ENCODE peak calls at places on chromosomes 11 and 22, in seven cellular contexts. One of them, this sample, is unnamed.

GRCh38 chr11:114353448-114353847 is 46.9 kb downstream of the C11orf71 start:
- DNase-seq in glutamatergic neuron: no peak
- DNase-seq in activated CD8-positive, alpha-beta T cell treated with anti-CD3 and anti-CD28 coated beads for 36 hours: no peak
- DNase-seq in left lung: no peak
- DNase-seq in mesothelial cell of epicardium: no peak
- DNase-seq in B cell: no peak
- DNase-seq in psoas muscle: no peak
- DNase-seq in this sample: no peak

GRCh38 chr11:130002352-130002845 is at the start of gene PRDM10:
- DNase-seq in glutamatergic neuron: peak
- DNase-seq in mesothelial cell of epicardium: peak
- DNase-seq in activated CD8-positive, alpha-beta T cell treated with anti-CD3 and anti-CD28 coated beads for 36 hours: peak
- DNase-seq in B cell: peak
- DNase-seq in left lung: no peak
- DNase-seq in psoas muscle: peak
- DNase-seq in this sample: peak

GRCh38 chr11:77487790-77488189 is 13.9 kb upstream of the PAK1 start:
- DNase-seq in B cell: no peak
- DNase-seq in activated CD8-positive, alpha-beta T cell treated with anti-CD3 and anti-CD28 coated beads for 36 hours: no peak
- DNase-seq in psoas muscle: no peak
- DNase-seq in mesothelial cell of epicardium: no peak
- DNase-seq in left lung: no peak
- DNase-seq in glutamatergic neuron: no peak
- DNase-seq in this sample: no peak

GRCh38 chr11:123505546-123506299 is 75.7 kb downstream of the GRAMD1B start:
- DNase-seq in activated CD8-positive, alpha-beta T cell treated with anti-CD3 and anti-CD28 coated beads for 36 hours: no peak
- DNase-seq in glutamatergic neuron: peak
- DNase-seq in B cell: no peak
- DNase-seq in left lung: no peak
- DNase-seq in psoas muscle: no peak
- DNase-seq in mesothelial cell of epicardium: no peak
- DNase-seq in this sample: peak

GRCh38 chr11:62142043-62142375 is 18.2 kb downstream of the INCENP start:
- DNase-seq in left lung: no peak
- DNase-seq in glutamatergic neuron: no peak
- DNase-seq in activated CD8-positive, alpha-beta T cell treated with anti-CD3 and anti-CD28 coated beads for 36 hours: no peak
- DNase-seq in B cell: no peak
- DNase-seq in psoas muscle: no peak
- DNase-seq in mesothelial cell of epicardium: no peak
- DNase-seq in this sample: no peak

GRCh38 chr22:26589367-26589844 is 526 bp downstream of the TPST2 start:
- DNase-seq in left lung: no peak
- DNase-seq in glutamatergic neuron: peak
- DNase-seq in activated CD8-positive, alpha-beta T cell treated with anti-CD3 and anti-CD28 coated beads for 36 hours: peak
- DNase-seq in B cell: peak
- DNase-seq in psoas muscle: peak
- DNase-seq in mesothelial cell of epicardium: peak
- DNase-seq in this sample: peak

GRCh38 chr11:74278721-74279148 is 32.7 kb downstream of the P4HA3 start:
- DNase-seq in glutamatergic neuron: no peak
- DNase-seq in mesothelial cell of epicardium: no peak
- DNase-seq in activated CD8-positive, alpha-beta T cell treated with anti-CD3 and anti-CD28 coated beads for 36 hours: no peak
- DNase-seq in psoas muscle: peak
- DNase-seq in left lung: no peak
- DNase-seq in B cell: no peak
- DNase-seq in this sample: no peak

GRCh38 chr11:110430267-110431211 is 791 bp downstream of the FDX1 start:
- DNase-seq in activated CD8-positive, alpha-beta T cell treated with anti-CD3 and anti-CD28 coated beads for 36 hours: peak
- DNase-seq in B cell: peak
- DNase-seq in left lung: no peak
- DNase-seq in glutamatergic neuron: no peak
- DNase-seq in psoas muscle: no peak
- DNase-seq in mesothelial cell of epicardium: no peak
- DNase-seq in this sample: peak

GRCh38 chr11:132874638-132875037 is 657.7 kb downstream of the OPCML start:
- DNase-seq in glutamatergic neuron: no peak
- DNase-seq in left lung: no peak
- DNase-seq in activated CD8-positive, alpha-beta T cell treated with anti-CD3 and anti-CD28 coated beads for 36 hours: no peak
- DNase-seq in psoas muscle: no peak
- DNase-seq in mesothelial cell of epicardium: no peak
- DNase-seq in B cell: no peak
- DNase-seq in this sample: no peak

GRCh38 chr11:119774180-119774763 is 45.3 kb upstream of the NECTIN1 start:
- DNase-seq in B cell: peak
- DNase-seq in mesothelial cell of epicardium: no peak
- DNase-seq in glutamatergic neuron: no peak
- DNase-seq in activated CD8-positive, alpha-beta T cell treated with anti-CD3 and anti-CD28 coated beads for 36 hours: peak
- DNase-seq in psoas muscle: no peak
- DNase-seq in left lung: no peak
- DNase-seq in this sample: no peak

GRCh38 chr22:17120711-17121234 is 387 bp downstream of the TMEM121B start:
- DNase-seq in activated CD8-positive, alpha-beta T cell treated with anti-CD3 and anti-CD28 coated beads for 36 hours: peak
- DNase-seq in B cell: peak
- DNase-seq in left lung: no peak
- DNase-seq in psoas muscle: no peak
- DNase-seq in glutamatergic neuron: peak
- DNase-seq in mesothelial cell of epicardium: no peak
- DNase-seq in this sample: no peak

GRCh38 chr11:63870351-63871197 is 31.7 kb downstream of the MARK2 start:
- DNase-seq in mesothelial cell of epicardium: no peak
- DNase-seq in psoas muscle: no peak
- DNase-seq in left lung: no peak
- DNase-seq in activated CD8-positive, alpha-beta T cell treated with anti-CD3 and anti-CD28 coated beads for 36 hours: no peak
- DNase-seq in B cell: no peak
- DNase-seq in glutamatergic neuron: no peak
- DNase-seq in this sample: no peak

GRCh38 chr11:12680246-12680939 is 6.2 kb downstream of the TEAD1 start:
- DNase-seq in mesothelial cell of epicardium: peak
- DNase-seq in glutamatergic neuron: peak
- DNase-seq in activated CD8-positive, alpha-beta T cell treated with anti-CD3 and anti-CD28 coated beads for 36 hours: peak
- DNase-seq in psoas muscle: peak
- DNase-seq in B cell: no peak
- DNase-seq in left lung: peak
- DNase-seq in this sample: no peak

GRCh38 chr11:57321996-57322880 is 2.5 kb downstream of the TNKS1BP1 start:
- DNase-seq in left lung: peak
- DNase-seq in B cell: no peak
- DNase-seq in glutamatergic neuron: peak
- DNase-seq in psoas muscle: peak
- DNase-seq in activated CD8-positive, alpha-beta T cell treated with anti-CD3 and anti-CD28 coated beads for 36 hours: peak
- DNase-seq in mesothelial cell of epicardium: peak
- DNase-seq in this sample: peak

GRCh38 chr11:81495699-81496292 is 1237.9 kb downstream of the FAM181B start:
- DNase-seq in activated CD8-positive, alpha-beta T cell treated with anti-CD3 and anti-CD28 coated beads for 36 hours: no peak
- DNase-seq in mesothelial cell of epicardium: no peak
- DNase-seq in B cell: no peak
- DNase-seq in left lung: no peak
- DNase-seq in glutamatergic neuron: no peak
- DNase-seq in psoas muscle: no peak
- DNase-seq in this sample: no peak

GRCh38 chr11:117824571-117825537 is at the start of gene FXYD2:
- DNase-seq in left lung: no peak
- DNase-seq in mesothelial cell of epicardium: no peak
- DNase-seq in activated CD8-positive, alpha-beta T cell treated with anti-CD3 and anti-CD28 coated beads for 36 hours: no peak
- DNase-seq in glutamatergic neuron: peak
- DNase-seq in B cell: no peak
- DNase-seq in psoas muscle: peak
- DNase-seq in this sample: no peak

GRCh38 chr22:47200273-47201051 is 438.0 kb downstream of the TBC1D22A start:
- DNase-seq in left lung: no peak
- DNase-seq in mesothelial cell of epicardium: no peak
- DNase-seq in activated CD8-positive, alpha-beta T cell treated with anti-CD3 and anti-CD28 coated beads for 36 hours: no peak
- DNase-seq in glutamatergic neuron: no peak
- DNase-seq in B cell: no peak
- DNase-seq in psoas muscle: no peak
- DNase-seq in this sample: no peak

GRCh38 chr11:35766651-35767050 is 104.1 kb downstream of the TRIM44 start:
- DNase-seq in mesothelial cell of epicardium: no peak
- DNase-seq in glutamatergic neuron: no peak
- DNase-seq in left lung: no peak
- DNase-seq in B cell: no peak
- DNase-seq in activated CD8-positive, alpha-beta T cell treated with anti-CD3 and anti-CD28 coated beads for 36 hours: no peak
- DNase-seq in psoas muscle: no peak
- DNase-seq in this sample: no peak

GRCh38 chr11:31844351-31844750 is 33.2 kb upstream of the PAX6 start:
- DNase-seq in psoas muscle: no peak
- DNase-seq in left lung: no peak
- DNase-seq in activated CD8-positive, alpha-beta T cell treated with anti-CD3 and anti-CD28 coated beads for 36 hours: no peak
- DNase-seq in glutamatergic neuron: no peak
- DNase-seq in B cell: no peak
- DNase-seq in mesothelial cell of epicardium: no peak
- DNase-seq in this sample: no peak

GRCh38 chr11:103326070-103326794 is 217.0 kb downstream of the DYNC2H1 start:
- DNase-seq in activated CD8-positive, alpha-beta T cell treated with anti-CD3 and anti-CD28 coated beads for 36 hours: peak
- DNase-seq in glutamatergic neuron: peak
- DNase-seq in psoas muscle: no peak
- DNase-seq in left lung: no peak
- DNase-seq in mesothelial cell of epicardium: no peak
- DNase-seq in B cell: peak
- DNase-seq in this sample: peak

GRCh38 chr11:19598876-19599275 is 113.8 kb upstream of the NAV2 start:
- DNase-seq in mesothelial cell of epicardium: no peak
- DNase-seq in glutamatergic neuron: no peak
- DNase-seq in B cell: no peak
- DNase-seq in left lung: no peak
- DNase-seq in activated CD8-positive, alpha-beta T cell treated with anti-CD3 and anti-CD28 coated beads for 36 hours: no peak
- DNase-seq in psoas muscle: no peak
- DNase-seq in this sample: no peak

GRCh38 chr11:21774212-21774611 is 418.7 kb upstream of the ANO5 start:
- DNase-seq in glutamatergic neuron: no peak
- DNase-seq in left lung: no peak
- DNase-seq in mesothelial cell of epicardium: no peak
- DNase-seq in B cell: no peak
- DNase-seq in psoas muscle: peak
- DNase-seq in activated CD8-positive, alpha-beta T cell treated with anti-CD3 and anti-CD28 coated beads for 36 hours: no peak
- DNase-seq in this sample: no peak

GRCh38 chr11:12019337-12019736 is 10.9 kb upstream of the DKK3 start:
- DNase-seq in mesothelial cell of epicardium: no peak
- DNase-seq in B cell: no peak
- DNase-seq in left lung: no peak
- DNase-seq in glutamatergic neuron: no peak
- DNase-seq in psoas muscle: no peak
- DNase-seq in activated CD8-positive, alpha-beta T cell treated with anti-CD3 and anti-CD28 coated beads for 36 hours: no peak
- DNase-seq in this sample: no peak

GRCh38 chr11:74025467-74026166 is 16.7 kb upstream of the UCP3 start:
- DNase-seq in mesothelial cell of epicardium: no peak
- DNase-seq in activated CD8-positive, alpha-beta T cell treated with anti-CD3 and anti-CD28 coated beads for 36 hours: no peak
- DNase-seq in psoas muscle: no peak
- DNase-seq in left lung: no peak
- DNase-seq in glutamatergic neuron: no peak
- DNase-seq in B cell: no peak
- DNase-seq in this sample: no peak

GRCh38 chr22:38432264-38432663 is 22.7 kb downstream of the KCNJ4 start:
- DNase-seq in psoas muscle: no peak
- DNase-seq in left lung: no peak
- DNase-seq in mesothelial cell of epicardium: no peak
- DNase-seq in activated CD8-positive, alpha-beta T cell treated with anti-CD3 and anti-CD28 coated beads for 36 hours: no peak
- DNase-seq in B cell: no peak
- DNase-seq in glutamatergic neuron: no peak
- DNase-seq in this sample: no peak

GRCh38 chr11:109680127-109680526 is 258.1 kb downstream of the C11orf87 start:
- DNase-seq in B cell: no peak
- DNase-seq in glutamatergic neuron: no peak
- DNase-seq in mesothelial cell of epicardium: no peak
- DNase-seq in activated CD8-positive, alpha-beta T cell treated with anti-CD3 and anti-CD28 coated beads for 36 hours: no peak
- DNase-seq in left lung: no peak
- DNase-seq in psoas muscle: no peak
- DNase-seq in this sample: no peak

DNA sequence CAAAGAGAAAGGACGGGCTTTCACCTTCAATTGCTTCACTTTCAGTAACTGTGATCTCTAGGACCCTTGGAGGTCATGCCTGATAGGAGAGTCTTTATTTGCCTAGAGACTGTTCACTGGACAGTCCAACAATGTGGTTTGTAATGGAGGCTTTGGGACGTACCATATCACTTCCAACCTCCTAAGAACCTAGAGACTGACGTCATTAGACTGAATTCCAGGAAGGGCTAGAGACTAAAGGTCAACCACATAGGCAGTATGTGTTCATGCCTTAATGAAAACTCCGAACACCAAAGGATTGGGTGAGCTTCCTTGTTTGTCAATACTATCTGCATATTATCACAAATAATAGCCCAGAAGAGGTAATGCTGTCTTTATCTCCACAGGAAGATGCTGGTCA is 53.7 kb upstream of the CNTN5 start:
- DNase-seq in B cell: no peak
- DNase-seq in glutamatergic neuron: no peak
- DNase-seq in psoas muscle: no peak
- DNase-seq in mesothelial cell of epicardium: no peak
- DNase-seq in left lung: no peak
- DNase-seq in activated CD8-positive, alpha-beta T cell treated with anti-CD3 and anti-CD28 coated beads for 36 hours: no peak
- DNase-seq in this sample: no peak
- TF ChIP-seq CTCF in B cell: no peak
- TF ChIP-seq CTCF in glutamatergic neuron: no peak
- TF ChIP-seq CTCF in psoas muscle: no peak
- TF ChIP-seq CTCF in mesothelial cell of epicardium: no peak
- TF ChIP-seq CTCF in left lung: no peak
- TF ChIP-seq CTCF in activated CD8-positive, alpha-beta T cell treated with anti-CD3 and anti-CD28 coated beads for 36 hours: no peak
- TF ChIP-seq CTCF in this sample: no peak

GRCh38 chr11:75814686-75815344 is at the start of gene UVRAG:
- DNase-seq in glutamatergic neuron: peak
- DNase-seq in psoas muscle: peak
- DNase-seq in left lung: peak
- DNase-seq in mesothelial cell of epicardium: peak
- DNase-seq in B cell: peak
- DNase-seq in activated CD8-positive, alpha-beta T cell treated with anti-CD3 and anti-CD28 coated beads for 36 hours: peak
- DNase-seq in this sample: peak
- TF ChIP-seq CTCF in glutamatergic neuron: no peak
- TF ChIP-seq CTCF in psoas muscle: no peak
- TF ChIP-seq CTCF in left lung: peak
- TF ChIP-seq CTCF in mesothelial cell of epicardium: no peak
- TF ChIP-seq CTCF in B cell: no peak
- TF ChIP-seq CTCF in activated CD8-positive, alpha-beta T cell treated with anti-CD3 and anti-CD28 coated beads for 36 hours: no peak
- TF ChIP-seq CTCF in this sample: no peak

GRCh38 chr22:30606455-30607299 is at the start of gene TCN2:
- DNase-seq in B cell: peak
- DNase-seq in activated CD8-positive, alpha-beta T cell treated with anti-CD3 and anti-CD28 coated beads for 36 hours: peak
- DNase-seq in glutamatergic neuron: peak
- DNase-seq in psoas muscle: peak
- DNase-seq in mesothelial cell of epicardium: peak
- DNase-seq in left lung: peak
- DNase-seq in this sample: peak
- TF ChIP-seq CTCF in B cell: no peak
- TF ChIP-seq CTCF in activated CD8-positive, alpha-beta T cell treated with anti-CD3 and anti-CD28 coated beads for 36 hours: no peak
- TF ChIP-seq CTCF in glutamatergic neuron: no peak
- TF ChIP-seq CTCF in psoas muscle: no peak
- TF ChIP-seq CTCF in mesothelial cell of epicardium: no peak
- TF ChIP-seq CTCF in left lung: peak
- TF ChIP-seq CTCF in this sample: no peak

DNA sequence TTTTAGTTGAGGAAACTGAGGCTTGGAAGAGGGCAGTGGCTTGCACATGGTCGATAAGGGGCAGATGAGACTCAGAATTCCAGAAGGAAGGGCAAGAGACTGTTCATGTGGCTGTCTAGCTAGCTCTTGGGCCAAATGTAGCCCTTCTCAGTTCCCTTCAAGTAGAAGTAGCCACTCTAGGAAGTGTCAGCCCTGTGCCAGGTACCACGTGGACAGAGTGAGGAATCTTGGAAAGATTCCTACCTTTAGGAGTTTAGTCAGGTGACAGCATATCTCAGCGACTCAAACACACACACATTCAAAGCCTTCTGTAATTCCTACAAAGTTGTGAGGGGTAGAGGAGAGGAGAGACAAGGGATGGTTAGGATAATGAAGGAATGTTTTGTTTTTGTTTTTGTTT is 18.3 kb downstream of the PIK3IP1 start:
- DNase-seq in glutamatergic neuron: no peak
- DNase-seq in mesothelial cell of epicardium: no peak
- DNase-seq in B cell: no peak
- DNase-seq in activated CD8-positive, alpha-beta T cell treated with anti-CD3 and anti-CD28 coated beads for 36 hours: no peak
- DNase-seq in left lung: no peak
- DNase-seq in psoas muscle: no peak
- DNase-seq in this sample: no peak
- TF ChIP-seq CTCF in glutamatergic neuron: no peak
- TF ChIP-seq CTCF in mesothelial cell of epicardium: no peak
- TF ChIP-seq CTCF in B cell: no peak
- TF ChIP-seq CTCF in activated CD8-positive, alpha-beta T cell treated with anti-CD3 and anti-CD28 coated beads for 36 hours: no peak
- TF ChIP-seq CTCF in left lung: no peak
- TF ChIP-seq CTCF in psoas muscle: no peak
- TF ChIP-seq CTCF in this sample: no peak

This sample was measured in GM13977.